ENCODE peak calls at places on chromosome 1, in six cellular contexts. X, Y, W, T, G and N are unnamed samples.

GRCh38 chr1:86782482-86782881 is 78.1 kb downstream of the SH3GLB1 start:
- DNase-seq in W (no peak), Y (no peak), T (no peak), X (no peak), G (no peak), N (no peak)

GRCh38 chr1:48017716-48018115 is 20.5 kb upstream of the TRABD2B start:
- DNase-seq in Y (no peak), T (no peak), G (no peak), W (no peak), X (no peak), N (no peak)

GRCh38 chr1:206469411-206469932 is 804 bp upstream of the IKBKE start:
- DNase-seq in W (no peak), X (no peak), Y (peak; percentile 56), G (peak; percentile 9), T (no peak), N (peak; percentile 43)

GRCh38 chr1:20216574-20216973 is 30.3 kb upstream of the PLA2G2C start:
- DNase-seq in T (no peak), X (no peak), G (peak; percentile 60), W (no peak), Y (no peak), N (no peak)

GRCh38 chr1:77872645-77873044 is 15.8 kb upstream of the NEXN start:
- DNase-seq in Y (no peak), X (no peak), T (no peak), G (no peak), W (no peak), N (no peak)

GRCh38 chr1:24586970-24587820 is 31.3 kb downstream of the NCMAP start:
- DNase-seq in G (peak; percentile 89), Y (no peak), X (peak; percentile 32), W (peak; percentile 56), T (no peak), N (peak; percentile 42)

GRCh38 chr1:226912587-226913176 is 27.4 kb upstream of the COQ8A start:
- DNase-seq in W (peak; percentile 63), Y (peak; percentile 84), T (no peak), G (peak; percentile 92), X (peak; percentile 12), N (peak; percentile 82)

GRCh38 chr1:111221633-111222286 is 5.8 kb upstream of the CHI3L2 start:
- DNase-seq in G (no peak), X (no peak), T (no peak), Y (no peak), W (no peak), N (no peak)

GRCh38 chr1:225817611-225818061 is 7.7 kb downstream of the EPHX1 start:
- DNase-seq in Y (no peak), T (peak; percentile 95), G (peak; percentile 65), W (peak; percentile 90), X (no peak), N (peak; percentile 93)

GRCh38 chr1:4010284-4010683 is 110.2 kb upstream of the C1orf174 start:
- DNase-seq in G (no peak), T (no peak), X (no peak), Y (no peak), W (no peak), N (peak; percentile 3)

GRCh38 chr1:182587087-182587486 is 2.0 kb downstream of the RNASEL start:
- DNase-seq in W (no peak), X (no peak), Y (no peak), T (no peak), G (no peak), N (no peak)

GRCh38 chr1:54241430-54241829 is 41.5 kb downstream of the MRPL37 start:
- DNase-seq in W (no peak), T (no peak), G (no peak), Y (no peak), X (no peak), N (no peak)
- H3K36me3 ChIP-seq in W (peaks cover 6% of the 10 kb centered on the region), T (peaks cover 35% of the 10 kb centered on the region), G (peaks cover 9% of the 10 kb centered on the region), Y (no peaks in the 10 kb centered on the region), X (no peaks in the 10 kb centered on the region), N (peaks cover 98% of the 10 kb centered on the region)

GRCh38 chr1:157597959-157598667 is at the start of gene FCRL4:
- DNase-seq in G (no peak), X (no peak), Y (no peak), T (no peak), W (no peak), N (no peak)

GRCh38 chr1:157596384-157596783 is 1.5 kb downstream of the FCRL4 start:
- DNase-seq in T (no peak), Y (no peak), G (no peak), X (no peak), W (no peak), N (no peak)

DNA sequence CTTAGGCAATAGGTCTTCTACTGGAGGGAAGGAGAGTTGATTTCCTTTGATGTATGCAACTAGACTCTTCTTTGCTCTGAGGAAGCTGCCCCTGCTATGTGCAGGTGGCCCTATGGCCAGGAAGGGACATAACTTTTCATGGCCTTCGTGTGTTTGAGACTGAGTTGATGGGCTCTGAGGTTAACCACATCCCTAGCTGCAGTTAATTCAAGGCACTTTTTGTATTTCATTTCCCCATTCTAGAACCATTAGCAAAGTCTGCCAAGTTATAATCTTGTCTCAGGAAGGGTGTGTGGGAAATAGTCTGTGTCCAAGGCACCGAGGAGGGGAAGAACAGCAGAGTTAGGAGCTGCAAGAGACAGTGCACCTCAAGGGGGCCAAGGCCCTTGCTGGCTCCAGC is 2.5 kb downstream of the FCRL4 start:
- DNase-seq in G (no peak), Y (no peak), X (no peak), W (no peak), T (no peak), N (no peak)
- TF ChIP-seq CTCF in G (no peak), Y (no peak), X (no peak), W (no peak), T (no peak), N (no peak)

GRCh38 chr1:21823980-21824702 is 12.1 kb downstream of the LDLRAD2 start:
- DNase-seq in T (no peak), W (no peak), X (no peak), G (no peak), Y (no peak), N (no peak)
- H3K36me3 ChIP-seq in T (peaks cover 87% of the 10 kb centered on the region), W (peaks cover 30% of the 10 kb centered on the region), X (peaks cover 7% of the 10 kb centered on the region), G (no peaks in the 10 kb centered on the region), Y (no peaks in the 10 kb centered on the region), N (peaks cover 87% of the 10 kb centered on the region)

DNA sequence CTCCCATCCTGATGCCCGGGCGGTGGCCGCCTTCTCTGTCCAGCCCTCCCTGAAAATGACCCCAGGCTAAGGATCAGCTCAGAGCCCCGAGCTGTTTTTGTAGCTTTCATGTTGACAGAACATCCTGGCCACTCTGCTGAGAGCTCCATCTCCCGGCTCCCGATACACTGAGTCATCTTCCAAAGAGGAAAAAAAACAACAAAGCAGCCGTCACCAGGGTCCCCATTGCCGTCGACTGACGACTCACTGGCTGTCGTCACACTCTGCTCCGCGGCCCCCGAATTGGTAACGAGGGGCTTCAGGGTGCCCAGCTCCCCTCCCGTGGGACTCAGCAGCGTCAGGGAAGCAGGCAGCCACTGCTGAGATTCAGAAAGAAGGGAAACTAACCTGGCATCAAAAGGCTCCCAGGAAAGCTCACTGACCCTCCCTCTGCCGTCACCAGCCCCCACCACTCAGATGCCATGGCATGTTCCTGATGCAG is 67.2 kb downstream of the CD46 start:
- DNase-seq in X (no peak), G (no peak), W (no peak), Y (no peak), T (peak; percentile 64), N (no peak)
- TF ChIP-seq CTCF in X (no peak), G (no peak), W (no peak), Y (no peak), T (no peak), N (no peak)

GRCh38 chr1:202563818-202564217 is 146.4 kb downstream of the SYT2 start:
- DNase-seq in W (no peak), X (no peak), Y (no peak), T (no peak), G (no peak), N (no peak)

GRCh38 chr1:202561240-202561639 is 149.0 kb downstream of the SYT2 start:
- DNase-seq in X (no peak), W (no peak), G (no peak), Y (no peak), T (no peak), N (no peak)

GRCh38 chr1:202561726-202562442 is 148.4 kb downstream of the SYT2 start:
- DNase-seq in T (no peak), X (no peak), G (peak; percentile 75), W (no peak), Y (no peak), N (no peak)

GRCh38 chr1:202564958-202565497 is 145.2 kb downstream of the SYT2 start:
- DNase-seq in X (no peak), G (no peak), W (no peak), Y (no peak), T (no peak), N (no peak)

DNA sequence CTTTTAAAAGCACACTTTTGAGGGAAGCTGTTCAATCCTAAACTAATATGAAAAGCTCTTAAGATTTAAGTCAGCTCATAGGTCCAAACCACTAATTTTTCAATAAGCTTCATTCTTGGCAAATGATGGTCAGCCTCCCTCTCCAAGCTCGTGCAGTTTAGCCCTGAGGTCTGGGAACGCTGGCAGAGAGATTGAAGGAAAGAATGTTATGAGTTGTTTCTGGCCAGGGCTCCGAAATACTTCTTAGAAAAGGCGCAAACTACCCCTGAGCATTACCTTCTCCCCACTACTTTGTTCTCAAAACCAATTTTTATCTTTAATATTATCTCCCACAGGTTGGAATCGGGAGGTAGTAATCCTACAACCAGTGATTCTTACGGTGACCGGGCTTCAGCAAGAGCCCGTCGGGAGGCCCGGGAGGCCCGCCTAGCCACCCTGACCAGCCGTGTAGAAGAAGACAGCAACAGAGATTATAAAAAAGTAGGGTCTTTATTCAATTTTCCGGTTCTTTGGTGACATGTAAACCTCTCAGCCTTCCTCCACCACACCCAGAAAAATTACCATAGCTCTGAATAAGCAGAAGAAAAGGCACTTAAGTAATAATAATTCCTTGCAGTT is 147.7 kb downstream of the SYT2 start:
- DNase-seq in G (no peak), W (no peak), X (no peak), Y (no peak), T (no peak), N (no peak)
- H3K36me3 ChIP-seq in G (no peaks in the 10 kb centered on the region), W (peaks cover 14% of the 10 kb centered on the region), X (no peaks in the 10 kb centered on the region), Y (no peaks in the 10 kb centered on the region), T (peaks cover 43% of the 10 kb centered on the region), N (peaks cover 39% of the 10 kb centered on the region)

GRCh38 chr1:188594542-188595235 is 1765.9 kb downstream of the PLA2G4A start:
- DNase-seq in X (no peak), W (no peak), T (no peak), Y (no peak), G (peak; percentile 17), N (no peak)
- TF ChIP-seq CTCF in X (peak; percentile 36), W (no peak), T (no peak), Y (no peak), G (peak; percentile 57), N (no peak)

DNA sequence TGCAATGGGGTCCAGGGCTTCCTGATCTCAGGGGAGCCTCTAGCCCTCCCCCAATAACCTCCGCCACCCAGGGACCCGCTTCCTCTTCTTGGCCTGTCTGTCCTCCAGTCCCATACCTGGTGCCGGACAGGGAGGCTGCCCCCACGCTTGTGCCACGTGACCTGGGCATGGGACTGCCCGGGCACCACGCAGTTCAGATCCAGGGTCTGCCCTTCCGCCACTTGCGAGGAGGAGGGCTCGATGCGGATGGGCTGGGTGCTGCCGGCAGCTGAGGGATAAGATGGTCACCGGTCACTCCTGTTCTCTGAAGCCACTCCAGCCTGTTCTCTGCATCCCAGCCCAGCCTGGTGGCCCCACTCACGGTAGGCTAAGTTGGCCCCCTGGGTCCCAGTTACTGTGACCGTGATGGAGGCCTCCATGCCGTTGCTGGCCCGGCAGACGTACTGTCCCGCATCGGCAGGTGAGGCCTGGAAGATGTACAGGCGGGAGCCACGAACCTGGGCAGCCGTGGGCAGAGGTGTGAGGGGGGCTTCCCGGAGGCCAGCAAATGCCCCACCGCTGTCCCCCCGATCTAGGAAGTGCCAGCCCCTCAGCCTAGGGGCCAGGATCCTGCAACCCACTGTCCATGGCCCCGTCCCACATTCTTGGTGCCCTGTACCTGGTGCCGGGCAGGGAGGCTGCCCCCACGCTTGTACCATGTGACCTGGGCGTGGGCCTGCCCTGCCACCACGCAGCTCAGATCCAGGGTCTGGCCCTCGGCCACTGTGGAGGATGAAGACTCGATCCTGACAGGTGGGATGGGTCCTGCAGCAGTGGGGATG is 39.6 kb downstream of the LDLRAD2 start:
- DNase-seq in G (no peak), Y (no peak), T (no peak), W (no peak), X (no peak), N (no peak)
- H3K36me3 ChIP-seq in G (no peaks in the 10 kb centered on the region), Y (no peaks in the 10 kb centered on the region), T (peaks cover 100% of the 10 kb centered on the region), W (peaks cover 17% of the 10 kb centered on the region), X (peaks cover 2% of the 10 kb centered on the region), N (peaks cover 100% of the 10 kb centered on the region)